ENCODE peak calls at places on chromosome 14, in four cellular contexts. Y is NCI-H1417, F is T-helper 1 cell, K is dorsolateral prefrontal cortex. D is an unnamed sample.
A peak's percentile ranks its signal among the peaks of the same experiment; 100 is the strongest.

GRCh38 chr14:104395276-104395675 is 184.3 kb upstream of the C14orf180 start:
- DNase-seq in Y (no peak), F (no peak), K (no peak), D (no peak)

GRCh38 chr14:100673085-100673806 is 53.4 kb upstream of the DLK1 start:
- DNase-seq in Y (peak; percentile 98), F (no peak), K (no peak), D (no peak)

GRCh38 chr14:100172811-100173210 is 13.4 kb upstream of the DEGS2 start:
- DNase-seq in Y (no peak), F (no peak), K (no peak), D (no peak)

GRCh38 chr14:37436519-37436918 is 158.5 kb downstream of the FOXA1 start:
- DNase-seq in Y (peak; percentile 52), F (no peak), K (no peak), D (no peak)

GRCh38 chr14:103006106-103006505 is 51.2 kb downstream of the CDC42BPB start:
- DNase-seq in Y (no peak), F (no peak), K (no peak), D (no peak)

GRCh38 chr14:101179691-101180211 is 276.2 kb upstream of the RTL1 start:
- DNase-seq in Y (no peak), F (no peak), K (no peak), D (no peak)

GRCh38 chr14:23114120-23114458 is 5.0 kb downstream of the CEBPE start:
- DNase-seq in Y (no peak), F (no peak), K (no peak), D (no peak)

GRCh38 chr14:103727313-103728000 is 11.8 kb downstream of the ZFYVE21 start:
- DNase-seq in Y (no peak), F (no peak), K (no peak), D (no peak)

GRCh38 chr14:60722836-60723217 is 1.3 kb downstream of the SIX4 start:
- DNase-seq in Y (peak; percentile 57), F (no peak), K (peak; percentile 32), D (no peak)

GRCh38 chr14:58774531-58774930 is 136.8 kb downstream of the DACT1 start:
- DNase-seq in Y (no peak), F (no peak), K (no peak), D (no peak)

GRCh38 chr14:90759370-90760054 is 56.7 kb downstream of the TTC7B start:
- DNase-seq in Y (no peak), F (no peak), K (no peak), D (no peak)

GRCh38 chr14:101665478-101666078 is 95.9 kb upstream of the PPP2R5C start:
- DNase-seq in Y (peak; percentile 66), F (peak; percentile 3), K (peak; percentile 35), D (peak; percentile 9)

GRCh38 chr14:29030970-29031369 is 264.4 kb downstream of the FOXG1 start:
- DNase-seq in Y (no peak), F (no peak), K (no peak), D (no peak)

GRCh38 chr14:68791078-68791983 is 1.5 kb downstream of the ZFP36L1 start:
- DNase-seq in Y (peak; percentile 49), F (no peak), K (no peak), D (no peak)

GRCh38 chr14:58598028-58598850 is 39.5 kb upstream of the DACT1 start:
- DNase-seq in Y (no peak), F (no peak), K (no peak), D (peak; percentile 37)

GRCh38 chr14:21041676-21042433 is at the start of gene RNASE7:
- DNase-seq in Y (no peak), F (no peak), K (no peak), D (no peak)

GRCh38 chr14:36664322-36665193 is 2.9 kb downstream of the PAX9 start:
- DNase-seq in Y (no peak), F (no peak), K (no peak), D (no peak)

GRCh38 chr14:91878274-91878673 is 10.9 kb upstream of the TC2N start:
- DNase-seq in Y (no peak), F (no peak), K (no peak), D (no peak)

GRCh38 chr14:53964249-53964648 is 7.6 kb upstream of the BMP4 start:
- DNase-seq in Y (no peak), F (no peak), K (no peak), D (no peak)

GRCh38 chr14:84482256-84483071 is 1047.5 kb upstream of the FLRT2 start:
- DNase-seq in Y (no peak), F (no peak), K (no peak), D (no peak)

GRCh38 chr14:34029921-34030334 is 79.1 kb upstream of the EGLN3 start:
- DNase-seq in Y (no peak), F (no peak), K (no peak), D (no peak)

GRCh38 chr14:81176224-81176623 is 44.5 kb downstream of the GTF2A1 start:
- DNase-seq in Y (no peak), F (no peak), K (peak; percentile 16), D (no peak)

GRCh38 chr14:92441751-92442477 is 71.7 kb upstream of the RIN3 start:
- DNase-seq in Y (no peak), F (no peak), K (no peak), D (no peak)

GRCh38 chr14:86501611-86502010 is 971.7 kb downstream of the FLRT2 start:
- DNase-seq in Y (no peak), F (no peak), K (no peak), D (no peak)

GRCh38 chr14:71733210-71733883 is 198.9 kb upstream of the RGS6 start:
- DNase-seq in Y (no peak), F (no peak), K (no peak), D (no peak)

GRCh38 chr14:67982711-67983608 is 163.4 kb downstream of the RAD51B start:
- DNase-seq in Y (no peak), F (no peak), K (no peak), D (no peak)

GRCh38 chr14:75806247-75806876 is 145.3 kb downstream of the TTLL5 start:
- DNase-seq in Y (no peak), F (no peak), K (no peak), D (no peak)

GRCh38 chr14:94120667-94121335 is 8.6 kb downstream of the IFI27L2 start:
- DNase-seq in Y (no peak), F (no peak), K (no peak), D (no peak)

GRCh38 chr14:50964683-50965390 is 20.6 kb upstream of the PYGL start:
- DNase-seq in Y (no peak), F (no peak), K (peak; percentile 55), D (no peak)

GRCh38 chr14:68089146-68089715 is 269.7 kb downstream of the RAD51B start:
- DNase-seq in Y (peak; percentile 56), F (no peak), K (no peak), D (no peak)

GRCh38 chr14:78302841-78303240 is 132.7 kb downstream of the NRXN3 start:
- DNase-seq in Y (no peak), F (no peak), K (no peak), D (no peak)

GRCh38 chr14:71554323-71554722 is 377.9 kb upstream of the RGS6 start:
- DNase-seq in Y (no peak), F (no peak), K (no peak), D (no peak)

GRCh38 chr14:33343016-33343415 is 404.3 kb downstream of the NPAS3 start:
- DNase-seq in Y (no peak), F (no peak), K (no peak), D (no peak)

GRCh38 chr14:64388533-64389243 is 535 bp downstream of the MTHFD1 start:
- DNase-seq in Y (peak; percentile 19), F (peak; percentile 26), K (peak; percentile 16), D (no peak)

GRCh38 chr14:64736271-64737131 is 32.3 kb downstream of the PLEKHG3 start:
- DNase-seq in Y (peak; percentile 16), F (no peak), K (no peak), D (no peak)

GRCh38 chr14:28652782-28653181 is 113.8 kb upstream of the FOXG1 start:
- DNase-seq in Y (no peak), F (no peak), K (no peak), D (no peak)